ENCODE peak calls at places on chromosomes 12 and 14, in nine cellular contexts. S is iPS-NIHi11, Y is amniotic stem cell, E is ACHN, B is HT1080, G is T1000, L is fibroblast of pulmonary artery, O is Caki2, Z is GM23248. J is an unnamed sample.

GRCh38 chr12:18897816-18898215 is 159.9 kb downstream of the CAPZA3 start:
- DNase-seq in Z (peak), L (no peak), S (no peak), G (no peak), O (no peak), Y (no peak), B (no peak), E (no peak), J (no peak)

GRCh38 chr14:69043598-69044267 is 64.6 kb upstream of the ACTN1 start:
- DNase-seq in E (peak), B (peak), S (no peak), O (no peak), Z (peak), L (peak), G (no peak), Y (no peak), J (no peak)

GRCh38 chr12:68154768-68155167 is 4.8 kb downstream of the IFNG start:
- DNase-seq in G (no peak), B (no peak), E (no peak), S (no peak), Z (no peak), Y (no peak), O (no peak), L (no peak), J (no peak)

GRCh38 chr14:91246051-91246852 is 1.7 kb upstream of the GPR68 start:
- DNase-seq in O (no peak), Y (no peak), Z (no peak), S (no peak), L (no peak), G (no peak), B (no peak), E (no peak), J (no peak)

GRCh38 chr14:51792819-51793218 is 67.6 kb upstream of the GNG2 start:
- DNase-seq in B (no peak), Y (no peak), O (peak), Z (peak), G (no peak), E (no peak), S (no peak), L (peak), J (no peak)

GRCh38 chr12:24396266-24396665 is 446.8 kb upstream of the SOX5 start:
- DNase-seq in S (no peak), G (no peak), E (no peak), Z (no peak), Y (no peak), B (no peak), L (no peak), O (no peak), J (no peak)

GRCh38 chr12:95624544-95624943 is 73.3 kb upstream of the USP44 start:
- DNase-seq in L (peak), O (peak), E (peak), Z (no peak), B (no peak), Y (no peak), G (no peak), S (no peak), J (no peak)

GRCh38 chr14:61260939-61261776 is 20.0 kb downstream of the TMEM30B start:
- DNase-seq in S (no peak), B (peak), L (peak), Y (peak), O (peak), Z (peak), E (no peak), G (peak), J (peak)

GRCh38 chr12:74980510-74980909 is 229.1 kb downstream of the KCNC2 start:
- DNase-seq in G (no peak), B (no peak), E (peak), L (no peak), Y (no peak), Z (peak), S (peak), O (peak), J (no peak)

GRCh38 chr12:56634242-56634836 is 4.2 kb upstream of the BAZ2A start:
- DNase-seq in Y (no peak), E (peak), L (no peak), Z (peak), G (no peak), S (peak), B (no peak), O (peak), J (peak)

GRCh38 chr12:112807452-112807851 is 15.9 kb downstream of the RPH3A start:
- DNase-seq in Y (no peak), S (no peak), E (no peak), Z (no peak), B (no peak), O (no peak), G (no peak), L (no peak), J (no peak)

GRCh38 chr12:49410833-49411232 is 43.6 kb downstream of the SPATS2 start:
- DNase-seq in B (no peak), E (no peak), L (no peak), G (no peak), Z (no peak), S (no peak), Y (no peak), O (no peak), J (no peak)

GRCh38 chr14:75147423-75148071 is 20.7 kb upstream of the NEK9 start:
- DNase-seq in O (no peak), Y (no peak), E (peak), Z (peak), G (no peak), B (no peak), L (peak), S (peak), J (peak)

GRCh38 chr14:104934380-104934733 is 9.7 kb downstream of the PLD4 start:
- DNase-seq in L (no peak), Y (no peak), S (no peak), G (no peak), O (no peak), E (no peak), Z (no peak), B (no peak), J (no peak)

GRCh38 chr14:100293497-100294212 is 12.6 kb downstream of the SLC25A29 start:
- DNase-seq in Z (no peak), B (no peak), Y (no peak), G (no peak), O (no peak), E (no peak), L (no peak), S (no peak), J (no peak)

GRCh38 chr12:2959508-2960431 is 573 bp downstream of the TEAD4 start:
- DNase-seq in Y (peak), S (peak), L (peak), Z (peak), E (peak), B (peak), G (peak), O (peak), J (peak)

GRCh38 chr14:56189306-56189705 is 71.1 kb downstream of the PELI2 start:
- DNase-seq in E (no peak), S (no peak), G (no peak), Y (no peak), O (peak), Z (peak), L (peak), B (no peak), J (no peak)

GRCh38 chr14:96629082-96629481 is 126.9 kb downstream of the PAPOLA start:
- DNase-seq in E (no peak), G (no peak), L (no peak), O (no peak), Y (no peak), Z (no peak), S (no peak), B (no peak), J (no peak)

GRCh38 chr12:52870361-52871290 is 21.8 kb upstream of the KRT78 start:
- DNase-seq in L (peak), Y (no peak), B (peak), Z (peak), G (no peak), S (peak), E (peak), O (peak), J (peak)

GRCh38 chr12:4829793-4830162 is 79.9 kb upstream of the KCNA1 start:
- DNase-seq in L (no peak), B (no peak), G (no peak), S (no peak), O (no peak), Z (no peak), E (no peak), Y (no peak), J (no peak)

GRCh38 chr12:93880853-93881522 is 203.8 kb downstream of the CRADD start:
- DNase-seq in Z (no peak), O (no peak), L (no peak), S (no peak), B (no peak), E (no peak), Y (no peak), G (no peak), J (no peak)